ENCODE peak calls at places on chromosomes 13 and 19, in six cellular contexts. V is fibroblast of villous mesenchyme; W is astrocyte of the spinal cord; G is mammary epithelial cell; H is CD8-positive, alpha-beta T cell; J is fibroblast of lung. S is an unnamed sample.

GRCh38 chr13:41668130-41668757 is 210.9 kb downstream of the RGCC start:
- DNase-seq in H (peak), V (peak), J (peak), G (peak), W (peak), S (peak)

GRCh38 chr19:46225558-46226004 is 4.0 kb upstream of the IGFL1 start:
- DNase-seq in V (peak), J (peak), G (no peak), W (peak), H (no peak), S (peak)

GRCh38 chr13:69264362-69265334 is 843.0 kb upstream of the ATXN8OS start:
- DNase-seq in W (no peak), V (no peak), H (no peak), G (no peak), J (no peak), S (no peak)

GRCh38 chr13:30486230-30487074 is 20.7 kb upstream of the HMGB1 start:
- DNase-seq in V (no peak), G (peak), W (no peak), H (no peak), J (peak), S (no peak)

GRCh38 chr19:58577581-58578429 is 4.7 kb upstream of the MZF1 start:
- DNase-seq in W (no peak), G (no peak), H (no peak), V (no peak), J (no peak), S (no peak)

GRCh38 chr13:104875008-104875762 is 1660.3 kb downstream of the EFNB2 start:
- DNase-seq in V (no peak), W (no peak), J (no peak), G (no peak), H (peak), S (no peak)

GRCh38 chr13:80361883-80362327 is 21.0 kb upstream of the SPRY2 start:
- DNase-seq in J (no peak), W (no peak), G (peak), V (no peak), H (no peak), S (no peak)

GRCh38 chr13:93249918-93250306 is 23.3 kb downstream of the GPC6 start:
- DNase-seq in J (no peak), V (no peak), G (no peak), W (no peak), H (no peak), S (no peak)

GRCh38 chr19:6674868-6675305 is 4.9 kb upstream of the TNFSF14 start:
- DNase-seq in V (peak), G (peak), W (peak), J (peak), H (peak), S (peak)

GRCh38 chr13:97810152-97810551 is 143.3 kb upstream of the IPO5 start:
- DNase-seq in W (peak), G (no peak), V (peak), H (no peak), J (peak), S (peak)

GRCh38 chr13:40539954-40540706 is 126.3 kb downstream of the FOXO1 start:
- DNase-seq in G (peak), H (no peak), V (peak), W (peak), J (peak), S (peak)

GRCh38 chr19:17794731-17795494 is at the start of gene B3GNT3:
- DNase-seq in W (no peak), V (no peak), H (peak), J (no peak), G (peak), S (peak)

GRCh38 chr19:17796013-17796837 is 1.3 kb downstream of the B3GNT3 start:
- DNase-seq in G (peak), H (no peak), W (no peak), J (no peak), V (no peak), S (no peak)

GRCh38 chr19:17796838-17797168 is 1.9 kb downstream of the B3GNT3 start:
- DNase-seq in W (no peak), H (no peak), J (no peak), G (no peak), V (no peak), S (no peak)

GRCh38 chr19:17795495-17795856 is 538 bp downstream of the B3GNT3 start:
- DNase-seq in H (no peak), V (no peak), W (no peak), G (no peak), J (no peak), S (no peak)

GRCh38 chr19:17794412-17794730 is 567 bp upstream of the B3GNT3 start:
- DNase-seq in W (no peak), J (no peak), G (no peak), V (no peak), H (no peak), S (no peak)
- TF ChIP-seq CTCF in W (no peak), J (no peak), G (no peak), V (no peak), H (no peak), S (no peak)

DNA sequence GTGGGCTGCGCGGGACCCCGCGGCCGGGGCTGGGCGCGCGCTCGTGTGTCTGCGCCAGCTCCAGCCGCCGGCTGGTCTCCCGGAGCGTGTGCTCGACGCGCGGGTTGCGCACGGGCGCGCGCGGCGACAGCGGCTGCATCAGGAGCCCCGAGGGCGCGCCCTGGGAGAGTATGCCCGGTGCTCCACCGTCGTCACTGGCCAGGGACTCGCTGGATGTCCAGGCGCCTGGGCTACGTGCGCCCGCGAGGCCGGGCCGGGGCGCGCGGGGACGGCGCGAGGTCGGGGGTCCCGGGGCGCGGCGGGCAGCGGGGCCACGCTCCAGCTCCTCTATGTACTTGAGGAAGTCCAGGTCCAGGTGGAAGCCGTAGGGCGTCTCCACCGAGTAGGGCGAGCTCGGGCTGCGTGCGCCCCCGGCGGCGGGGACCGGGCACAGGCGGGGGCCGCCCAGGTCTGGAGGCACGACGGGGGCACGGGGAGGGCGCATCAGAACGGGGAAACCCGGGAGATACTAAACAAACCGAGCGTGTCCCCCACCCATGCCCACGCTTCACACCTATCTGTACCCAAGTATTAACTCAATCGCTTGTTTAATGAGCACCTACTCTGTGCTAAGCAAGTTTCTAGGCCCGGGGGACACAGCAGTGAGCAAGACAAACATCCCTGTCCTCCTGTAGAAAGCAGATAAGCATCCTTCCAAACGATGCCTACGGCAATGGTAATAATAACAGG is 7.6 kb downstream of the KANK3 start:
- DNase-seq in V (no peak), H (peak), G (no peak), J (no peak), W (no peak), S (no peak)
- TF ChIP-seq CTCF in V (no peak), H (no peak), G (no peak), J (no peak), W (no peak), S (no peak)

GRCh38 chr13:56755181-56755580 is 385.5 kb upstream of the PRR20A start:
- DNase-seq in V (no peak), W (no peak), G (no peak), H (no peak), J (no peak), S (no peak)
- TF ChIP-seq CTCF in V (no peak), W (no peak), G (no peak), H (no peak), J (no peak), S (no peak)

GRCh38 chr13:25324100-25324499 is 22.7 kb downstream of the NUP58 start:
- DNase-seq in H (no peak), G (no peak), W (no peak), J (no peak), V (peak), S (peak)

GRCh38 chr13:25330541-25330940 is 29.1 kb downstream of the NUP58 start:
- DNase-seq in G (peak), V (no peak), J (peak), W (no peak), H (no peak), S (peak)

DNA sequence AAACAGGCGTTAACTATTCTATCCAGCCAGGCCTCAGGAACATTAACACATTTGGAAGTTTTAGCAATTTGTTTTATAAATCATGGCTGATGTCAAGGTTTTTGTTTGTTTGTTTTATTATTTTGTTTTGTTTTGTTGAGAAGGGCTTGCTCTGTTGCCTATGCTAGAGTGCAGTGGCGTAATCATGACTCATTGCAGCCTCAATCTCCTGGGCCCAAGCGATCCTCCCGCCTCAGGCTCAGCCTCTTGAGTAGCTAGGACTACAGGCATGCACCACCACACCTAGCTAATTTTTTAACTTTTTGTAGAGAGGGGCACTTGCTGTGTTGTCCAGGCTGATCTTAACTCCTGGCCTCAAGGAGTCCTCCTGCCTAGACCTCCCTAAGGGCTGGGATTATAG is 28.3 kb downstream of the NUP58 start:
- DNase-seq in G (peak), J (peak), H (no peak), V (peak), W (no peak), S (peak)
- TF ChIP-seq CTCF in G (no peak), J (no peak), H (no peak), V (no peak), W (no peak), S (no peak)

S was measured in choroid plexus epithelial cell.